ENCODE peak calls at places on chromosome 13, in five cellular contexts. D, H, B, Z and F are unnamed samples.
A peak's percentile ranks its signal among the peaks of the same experiment; 100 is the strongest.

GRCh38 chr13:112892759-112893569 is 76.0 kb upstream of the MCF2L start:
- DNase-seq in Z (no peak), H (no peak), D (no peak), B (no peak), F (no peak)

GRCh38 chr13:28475916-28476725 is 18.8 kb downstream of the FLT1 start:
- DNase-seq in D (no peak), Z (no peak), H (no peak), B (no peak), F (peak; percentile 85)

GRCh38 chr13:27401210-27401609 is 23.2 kb upstream of the GTF3A start:
- DNase-seq in D (no peak), H (no peak), B (no peak), Z (no peak), F (no peak)

GRCh38 chr13:21079206-21079605 is 17.8 kb upstream of the LATS2 start:
- DNase-seq in Z (no peak), H (no peak), B (no peak), D (no peak), F (no peak)

GRCh38 chr13:112873851-112874750 is 94.9 kb upstream of the MCF2L start:
- DNase-seq in Z (peak; percentile 45), D (no peak), H (peak; percentile 56), B (no peak), F (peak; percentile 46)

GRCh38 chr13:63351081-63351480 is 1935.4 kb upstream of the PCDH20 start:
- DNase-seq in H (no peak), D (no peak), Z (no peak), B (no peak), F (no peak)

GRCh38 chr13:51233117-51233826 is 11.1 kb downstream of the FAM124A start:
- DNase-seq in H (no peak), D (no peak), B (no peak), Z (no peak), F (no peak)

GRCh38 chr13:98922306-98922705 is 55.6 kb downstream of the DOCK9 start:
- DNase-seq in H (no peak), Z (no peak), D (no peak), B (no peak), F (no peak)

DNA sequence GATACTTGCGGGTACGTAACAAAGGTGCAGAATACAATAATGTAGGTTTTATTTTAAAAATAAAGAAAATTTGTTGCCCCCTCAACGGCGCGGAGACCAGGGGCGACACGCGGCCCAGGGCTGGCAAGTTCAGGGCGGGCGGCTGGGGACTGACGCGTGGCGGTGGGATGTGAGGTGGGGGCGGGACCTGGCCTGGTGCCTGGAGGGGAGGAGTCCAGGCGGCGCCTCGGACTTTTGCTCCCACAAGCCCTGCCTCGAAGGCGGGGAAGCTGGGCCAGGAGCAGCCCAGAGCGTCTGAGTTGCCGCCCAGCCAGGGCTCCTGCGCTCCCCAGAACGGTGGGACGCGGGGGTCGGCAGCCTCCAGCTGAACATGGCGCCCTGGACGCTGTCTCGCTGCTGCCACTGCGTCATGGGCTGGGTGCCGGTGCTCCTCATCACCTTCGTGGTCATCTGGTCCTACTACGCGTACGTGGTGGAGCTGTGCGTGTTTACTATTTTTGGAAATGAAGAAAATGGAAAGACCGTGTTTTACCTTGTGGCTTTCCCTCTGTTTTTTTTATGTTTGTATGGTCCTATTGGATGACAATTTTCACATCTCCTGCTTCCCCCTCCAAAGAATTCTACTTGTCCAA is 1122.8 kb upstream of the ATXN8OS start:
- DNase-seq in D (no peak), B (no peak), H (no peak), Z (no peak), F (no peak)
- H3K4me3 ChIP-seq in D (no peak overlapping the region), B (no peak overlapping the region), H (no peak overlapping the region), Z (no peak overlapping the region), F (no peak overlapping the region)

DNA sequence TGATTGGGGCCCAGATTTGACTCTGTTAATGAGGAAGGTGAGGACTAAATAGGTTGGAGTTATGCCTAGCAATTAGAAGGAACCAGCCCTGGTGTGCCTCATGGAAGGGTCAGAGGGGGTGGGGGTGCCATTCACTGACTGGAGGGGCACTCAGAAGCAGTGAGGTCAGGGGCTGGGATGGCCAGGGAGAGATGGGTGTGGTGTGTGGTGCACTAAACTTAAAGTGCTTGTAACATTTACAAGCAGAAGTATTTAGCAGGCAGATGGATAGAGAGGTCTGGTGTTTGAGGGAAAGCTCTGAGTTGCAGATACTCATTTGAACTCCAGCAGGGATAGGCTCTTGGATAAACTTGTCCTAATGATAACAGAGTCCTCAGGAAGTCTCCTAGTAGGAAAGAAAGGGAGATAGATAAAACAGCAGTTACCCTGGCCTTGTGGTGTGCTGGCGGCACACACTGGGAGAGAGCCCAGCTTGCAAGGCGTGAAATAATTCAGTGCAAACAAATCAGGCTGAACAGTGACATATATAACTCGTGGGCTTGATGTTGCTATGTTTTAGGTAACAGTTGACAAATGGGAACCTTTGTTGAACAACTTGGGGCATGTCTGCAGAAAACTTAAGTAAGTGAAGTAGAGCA is 20.0 kb upstream of the UPF3A start:
- DNase-seq in D (no peak), H (no peak), Z (no peak), B (no peak), F (no peak)
- H3K36me3 ChIP-seq in D (peaks cover 48% of the 10 kb centered on the region), H (peaks cover 89% of the 10 kb centered on the region), Z (peaks cover 9% of the 10 kb centered on the region), B (peaks cover 55% of the 10 kb centered on the region), F (peaks cover 48% of the 10 kb centered on the region)

GRCh38 chr13:110713981-110714797 is 689 bp downstream of the ING1 start:
- DNase-seq in H (peak; percentile 74), B (peak; percentile 73), D (peak; percentile 72), Z (peak; percentile 48), F (peak; percentile 40)
- H3K4me3 ChIP-seq in H (peak overlapping the region; percentile 97), B (peak overlapping the region; percentile 91), D (peak overlapping the region; percentile 100), Z (peak overlapping the region; percentile 98), F (peak overlapping the region; percentile 85)

GRCh38 chr13:35851238-35851814 is 279.9 kb downstream of the DCLK1 start:
- DNase-seq in D (no peak), B (no peak), H (no peak), Z (no peak), F (no peak)

GRCh38 chr13:35854286-35854685 is 276.9 kb downstream of the DCLK1 start:
- DNase-seq in H (no peak), Z (no peak), D (no peak), B (no peak), F (no peak)

GRCh38 chr13:35848316-35848715 is 282.9 kb downstream of the DCLK1 start:
- DNase-seq in H (no peak), B (no peak), Z (no peak), D (no peak), F (no peak)

GRCh38 chr13:35848868-35849644 is 282.1 kb downstream of the DCLK1 start:
- DNase-seq in B (no peak), H (no peak), Z (no peak), D (no peak), F (no peak)

GRCh38 chr13:35850569-35850968 is 280.6 kb downstream of the DCLK1 start:
- DNase-seq in H (no peak), Z (no peak), D (no peak), B (no peak), F (no peak)
- H3K36me3 ChIP-seq in H (no peaks in the 10 kb centered on the region), Z (no peaks in the 10 kb centered on the region), D (no peaks in the 10 kb centered on the region), B (no peaks in the 10 kb centered on the region), F (no peaks in the 10 kb centered on the region)

GRCh38 chr13:61414686-61415664 is 674 bp downstream of the PCDH20 start:
- DNase-seq in H (no peak), Z (no peak), B (no peak), D (no peak), F (no peak)
- H3K4me3 ChIP-seq in H (no peak overlapping the region), Z (peak overlapping the region; percentile 39), B (no peak overlapping the region), D (no peak overlapping the region), F (peak overlapping the region; percentile 49)